ENCODE peak calls at places on chromosome 15, in six cellular contexts. B, Z, A, T, D and U are unnamed samples.

GRCh38 chr15:27628486-27628885 is 470.6 kb downstream of the OCA2 start:
- DNase-seq in B (no peak), Z (no peak), A (no peak), T (no peak), D (no peak), U (no peak)

GRCh38 chr15:88900309-88900981 is 5.1 kb upstream of the HAPLN3 start:
- DNase-seq in B (peak), Z (no peak), A (peak), T (no peak), D (peak), U (no peak)

GRCh38 chr15:67833504-67834248 is 6.2 kb downstream of the RNU6-1 start:
- DNase-seq in B (peak), Z (peak), A (peak), T (peak), D (peak), U (peak)

GRCh38 chr15:40630313-40630712 is 36.3 kb downstream of the KNL1 start:
- DNase-seq in B (no peak), Z (no peak), A (no peak), T (no peak), D (no peak), U (no peak)

GRCh38 chr15:52214553-52214952 is 23.4 kb upstream of the GNB5 start:
- DNase-seq in B (no peak), Z (no peak), A (no peak), T (no peak), D (no peak), U (no peak)

GRCh38 chr15:69132935-69133861 is 27.2 kb upstream of the GLCE start:
- DNase-seq in B (no peak), Z (no peak), A (no peak), T (no peak), D (no peak), U (no peak)

GRCh38 chr15:41942886-41943285 is 29.5 kb downstream of the EHD4 start:
- DNase-seq in B (no peak), Z (no peak), A (no peak), T (no peak), D (no peak), U (no peak)

GRCh38 chr15:28896944-28897343 is 11.2 kb downstream of the APBA2 start:
- DNase-seq in B (no peak), Z (no peak), A (no peak), T (no peak), D (peak), U (no peak)

GRCh38 chr15:35912196-35912595 is 366.2 kb upstream of the DPH6 start:
- DNase-seq in B (peak), Z (no peak), A (no peak), T (no peak), D (peak), U (no peak)

GRCh38 chr15:47932829-47933696 is 187.7 kb upstream of the SLC24A5 start:
- DNase-seq in B (no peak), Z (no peak), A (no peak), T (no peak), D (no peak), U (no peak)

GRCh38 chr15:41934843-41935242 is 37.5 kb downstream of the EHD4 start:
- DNase-seq in B (peak), Z (no peak), A (no peak), T (no peak), D (peak), U (no peak)

GRCh38 chr15:69088300-69088965 is 72.0 kb upstream of the GLCE start:
- DNase-seq in B (no peak), Z (no peak), A (no peak), T (no peak), D (no peak), U (no peak)

GRCh38 chr15:77778802-77779201 is 146.1 kb upstream of the LINGO1 start:
- DNase-seq in B (no peak), Z (no peak), A (no peak), T (no peak), D (no peak), U (no peak)

GRCh38 chr15:85019815-85020590 is 38.3 kb downstream of the PDE8A start:
- DNase-seq in B (no peak), Z (no peak), A (no peak), T (no peak), D (no peak), U (no peak)

GRCh38 chr15:25860885-25861866 is 2.0 kb downstream of the ATP10A start:
- DNase-seq in B (no peak), Z (no peak), A (peak), T (no peak), D (no peak), U (no peak)

GRCh38 chr15:92864127-92864814 is 35.9 kb upstream of the CHD2 start:
- DNase-seq in B (no peak), Z (no peak), A (no peak), T (no peak), D (no peak), U (peak)

GRCh38 chr15:76572983-76573314 is 236.4 kb downstream of the ISL2 start:
- DNase-seq in B (no peak), Z (no peak), A (no peak), T (no peak), D (no peak), U (no peak)

GRCh38 chr15:79615754-79616153 is 183.6 kb downstream of the MINAR1 start:
- DNase-seq in B (no peak), Z (no peak), A (no peak), T (peak), D (no peak), U (no peak)

GRCh38 chr15:38069001-38069400 is 134.6 kb downstream of the TMCO5A start:
- DNase-seq in B (peak), Z (no peak), A (peak), T (no peak), D (peak), U (peak)

GRCh38 chr15:57545995-57546394 is 45.7 kb upstream of the MYZAP start:
- DNase-seq in B (no peak), Z (no peak), A (no peak), T (no peak), D (no peak), U (no peak)

GRCh38 chr15:37902126-37902525 is 32.3 kb upstream of the TMCO5A start:
- DNase-seq in B (no peak), Z (no peak), A (no peak), T (no peak), D (no peak), U (no peak)

GRCh38 chr15:56533741-56534416 is 68.9 kb upstream of the MNS1 start:
- DNase-seq in B (no peak), Z (no peak), A (no peak), T (no peak), D (no peak), U (no peak)

GRCh38 chr15:76274226-76274625 is 37.0 kb downstream of the ETFA start:
- DNase-seq in B (no peak), Z (no peak), A (no peak), T (no peak), D (peak), U (no peak)